ENCODE peak calls at places on chromosomes 16 and 17, in four cellular contexts. L, T, G and M are unnamed samples.

GRCh38 chr17:66138120-66138519 is 53.8 kb downstream of the CEP112 start:
- DNase-seq in G (no peak), L (no peak), T (no peak), M (no peak)

GRCh38 chr17:49528966-49529365 is 33.9 kb downstream of the NGFR start:
- DNase-seq in L (no peak), T (no peak), G (no peak), M (no peak)

GRCh38 chr17:49557204-49558024 is 18.3 kb upstream of the NXPH3 start:
- DNase-seq in T (peak), L (no peak), G (no peak), M (no peak)

GRCh38 chr17:57623620-57624019 is 121.5 kb downstream of the CCDC182 start:
- DNase-seq in T (no peak), L (no peak), G (no peak), M (no peak)

GRCh38 chr16:69105501-69106361 is at the start of gene HAS3:
- DNase-seq in L (peak), T (peak), G (no peak), M (no peak)

GRCh38 chr17:50904522-50905459 is 38.6 kb upstream of the TOB1 start:
- DNase-seq in G (no peak), T (peak), L (peak), M (no peak)

GRCh38 chr17:63946440-63947363 is 14.6 kb upstream of the CD79B start:
- DNase-seq in G (no peak), L (peak), T (peak), M (no peak)

GRCh38 chr16:23640669-23640958 is 496 bp downstream of the PALB2 start:
- DNase-seq in L (no peak), G (no peak), T (peak), M (no peak)

GRCh38 chr17:16486373-16487250 is 5.4 kb downstream of the LRRC75A start:
- DNase-seq in L (peak), G (peak), T (peak), M (no peak)

GRCh38 chr17:5832886-5833285 is 237.3 kb upstream of the WSCD1 start:
- DNase-seq in G (peak), T (no peak), L (no peak), M (no peak)

GRCh38 chr16:75572859-75573542 is 6.8 kb downstream of the GABARAPL2 start:
- DNase-seq in G (no peak), L (no peak), T (no peak), M (no peak)

GRCh38 chr16:30075503-30076275 is at the start of gene PPP4C:
- DNase-seq in T (peak), L (peak), G (peak), M (no peak)

GRCh38 chr17:48632579-48633265 is 6.6 kb upstream of the HOXB9 start:
- DNase-seq in T (no peak), L (no peak), G (no peak), M (no peak)

GRCh38 chr16:27314161-27314723 is 468 bp downstream of the IL4R start:
- DNase-seq in T (no peak), G (peak), L (peak), M (no peak)

GRCh38 chr17:77973953-77974352 is 15.4 kb downstream of the TNRC6C start:
- DNase-seq in G (no peak), T (no peak), L (no peak), M (no peak)

GRCh38 chr16:88853336-88853941 is 3.3 kb downstream of the GALNS start:
- DNase-seq in L (peak), G (no peak), T (no peak), M (no peak)

GRCh38 chr17:35257080-35257701 is 14.3 kb downstream of the SLFN5 start:
- DNase-seq in T (peak), L (peak), G (no peak), M (no peak)

GRCh38 chr17:9021158-9021984 is at the start of gene NTN1:
- DNase-seq in G (no peak), T (no peak), L (peak), M (no peak)

GRCh38 chr17:63120406-63120805 is 154.4 kb downstream of the TANC2 start:
- DNase-seq in T (no peak), G (no peak), L (no peak), M (no peak)

GRCh38 chr16:85444879-85445778 is 168.0 kb upstream of the GSE1 start:
- DNase-seq in T (peak), L (peak), G (no peak), M (no peak)

GRCh38 chr17:40956401-40957254 is 10.1 kb downstream of the KRT39 start:
- DNase-seq in L (no peak), T (peak), G (peak), M (no peak)